ENCODE peak calls at places on chromosome 15, in seven cellular contexts. One of them, this sample, is unnamed. For H3K4me1, the result is how much of the 10 kb centered on the place peaks cover.

GRCh38 chr15:85750319-85750806 is 44.4 kb downstream of the KLHL25 start:
- DNase-seq in breast epithelium: peak
- DNase-seq in ovary: peak
- DNase-seq in H9: peak
- DNase-seq in uterus: peak
- DNase-seq in endothelial cell of umbilical vein: no peak
- DNase-seq in HepG2: no peak
- DNase-seq in this sample: peak

GRCh38 chr15:34360298-34360697 is 6.7 kb downstream of the LPCAT4 start:
- DNase-seq in breast epithelium: no peak
- DNase-seq in ovary: no peak
- DNase-seq in H9: no peak
- DNase-seq in uterus: no peak
- DNase-seq in endothelial cell of umbilical vein: no peak
- DNase-seq in HepG2: no peak
- DNase-seq in this sample: no peak

GRCh38 chr15:25900901-25901300 is 37.8 kb upstream of the ATP10A start:
- DNase-seq in breast epithelium: no peak
- DNase-seq in ovary: no peak
- DNase-seq in H9: no peak
- DNase-seq in uterus: no peak
- DNase-seq in endothelial cell of umbilical vein: no peak
- DNase-seq in HepG2: no peak
- DNase-seq in this sample: peak

GRCh38 chr15:94125131-94125530 is 106.2 kb upstream of the MCTP2 start:
- DNase-seq in breast epithelium: no peak
- DNase-seq in ovary: no peak
- DNase-seq in H9: no peak
- DNase-seq in uterus: no peak
- DNase-seq in endothelial cell of umbilical vein: no peak
- DNase-seq in HepG2: no peak
- DNase-seq in this sample: no peak

GRCh38 chr15:66891776-66892175 is 173.6 kb upstream of the SMAD3 start:
- DNase-seq in breast epithelium: no peak
- DNase-seq in ovary: no peak
- DNase-seq in H9: no peak
- DNase-seq in uterus: no peak
- DNase-seq in endothelial cell of umbilical vein: no peak
- DNase-seq in HepG2: no peak
- DNase-seq in this sample: no peak

GRCh38 chr15:66291816-66292215 is 1.6 kb upstream of the DIS3L start:
- DNase-seq in breast epithelium: no peak
- DNase-seq in ovary: no peak
- DNase-seq in H9: no peak
- DNase-seq in uterus: no peak
- DNase-seq in endothelial cell of umbilical vein: no peak
- DNase-seq in HepG2: no peak
- DNase-seq in this sample: no peak

GRCh38 chr15:89672221-89673161 is 6.7 kb downstream of the PLIN1 start:
- DNase-seq in breast epithelium: no peak
- DNase-seq in ovary: no peak
- DNase-seq in H9: peak
- DNase-seq in uterus: no peak
- DNase-seq in endothelial cell of umbilical vein: no peak
- DNase-seq in HepG2: no peak
- DNase-seq in this sample: no peak

GRCh38 chr15:31221936-31222515 is 104.6 kb upstream of the KLF13 start:
- DNase-seq in breast epithelium: no peak
- DNase-seq in ovary: no peak
- DNase-seq in H9: peak
- DNase-seq in uterus: no peak
- DNase-seq in endothelial cell of umbilical vein: no peak
- DNase-seq in HepG2: no peak
- DNase-seq in this sample: no peak

GRCh38 chr15:45429974-45430792 is 51.8 kb upstream of the GATM start:
- DNase-seq in breast epithelium: peak
- DNase-seq in ovary: peak
- DNase-seq in H9: peak
- DNase-seq in uterus: peak
- DNase-seq in endothelial cell of umbilical vein: peak
- DNase-seq in HepG2: peak
- DNase-seq in this sample: peak

GRCh38 chr15:68318008-68318835 is 40.7 kb downstream of the FEM1B start:
- DNase-seq in breast epithelium: peak
- DNase-seq in ovary: peak
- DNase-seq in H9: no peak
- DNase-seq in uterus: peak
- DNase-seq in endothelial cell of umbilical vein: no peak
- DNase-seq in HepG2: no peak
- DNase-seq in this sample: no peak

GRCh38 chr15:78070049-78070698 is 7.3 kb downstream of the TBC1D2B start:
- DNase-seq in breast epithelium: no peak
- DNase-seq in ovary: no peak
- DNase-seq in H9: no peak
- DNase-seq in uterus: no peak
- DNase-seq in endothelial cell of umbilical vein: peak
- DNase-seq in HepG2: no peak
- DNase-seq in this sample: no peak

GRCh38 chr15:65342493-65342892 is 35.3 kb downstream of the IGDCC3 start:
- DNase-seq in breast epithelium: no peak
- DNase-seq in ovary: no peak
- DNase-seq in H9: no peak
- DNase-seq in uterus: no peak
- DNase-seq in endothelial cell of umbilical vein: no peak
- DNase-seq in HepG2: no peak
- DNase-seq in this sample: no peak

GRCh38 chr15:74749832-74750231 is 1.2 kb downstream of the CYP1A2 start:
- DNase-seq in breast epithelium: no peak
- DNase-seq in ovary: no peak
- DNase-seq in H9: no peak
- DNase-seq in uterus: no peak
- DNase-seq in endothelial cell of umbilical vein: no peak
- DNase-seq in HepG2: no peak
- DNase-seq in this sample: no peak

GRCh38 chr15:28890711-28891495 is 5.1 kb downstream of the APBA2 start:
- DNase-seq in breast epithelium: no peak
- DNase-seq in ovary: no peak
- DNase-seq in H9: no peak
- DNase-seq in uterus: no peak
- DNase-seq in endothelial cell of umbilical vein: no peak
- DNase-seq in HepG2: no peak
- DNase-seq in this sample: no peak

GRCh38 chr15:37058316-37058985 is 41.9 kb downstream of the MEIS2 start:
- DNase-seq in breast epithelium: no peak
- DNase-seq in ovary: no peak
- DNase-seq in H9: no peak
- DNase-seq in uterus: no peak
- DNase-seq in endothelial cell of umbilical vein: peak
- DNase-seq in HepG2: peak
- DNase-seq in this sample: no peak

GRCh38 chr15:75928680-75929608 is 25.3 kb downstream of the FBXO22 start:
- DNase-seq in breast epithelium: no peak
- DNase-seq in ovary: no peak
- DNase-seq in H9: peak
- DNase-seq in uterus: no peak
- DNase-seq in endothelial cell of umbilical vein: no peak
- DNase-seq in HepG2: peak
- DNase-seq in this sample: no peak

GRCh38 chr15:45199136-45199810 is 11.5 kb upstream of the SHF start:
- DNase-seq in breast epithelium: no peak
- DNase-seq in ovary: no peak
- DNase-seq in H9: peak
- DNase-seq in uterus: no peak
- DNase-seq in endothelial cell of umbilical vein: peak
- DNase-seq in HepG2: peak
- DNase-seq in this sample: no peak

GRCh38 chr15:71237456-71238188 is 122.4 kb downstream of the THSD4 start:
- DNase-seq in breast epithelium: no peak
- DNase-seq in ovary: peak
- DNase-seq in H9: no peak
- DNase-seq in uterus: peak
- DNase-seq in endothelial cell of umbilical vein: peak
- DNase-seq in HepG2: peak
- DNase-seq in this sample: no peak
- H3K4me1 ChIP-seq in breast epithelium: under half
- H3K4me1 ChIP-seq in ovary: under half
- H3K4me1 ChIP-seq in H9: under half
- H3K4me1 ChIP-seq in uterus: under half
- H3K4me1 ChIP-seq in endothelial cell of umbilical vein: under half
- H3K4me1 ChIP-seq in HepG2: under half
- H3K4me1 ChIP-seq in this sample: under half

GRCh38 chr15:101175396-101175795 is 76.5 kb downstream of the CHSY1 start:
- DNase-seq in breast epithelium: no peak
- DNase-seq in ovary: no peak
- DNase-seq in H9: no peak
- DNase-seq in uterus: no peak
- DNase-seq in endothelial cell of umbilical vein: no peak
- DNase-seq in HepG2: no peak
- DNase-seq in this sample: no peak
- H3K27ac ChIP-seq in breast epithelium: no peak
- H3K27ac ChIP-seq in ovary: no peak
- H3K27ac ChIP-seq in H9: no peak
- H3K27ac ChIP-seq in uterus: no peak
- H3K27ac ChIP-seq in endothelial cell of umbilical vein: no peak
- H3K27ac ChIP-seq in HepG2: no peak
- H3K27ac ChIP-seq in this sample: no peak

GRCh38 chr15:88655103-88655553 is 16.3 kb downstream of the ISG20 start:
- DNase-seq in breast epithelium: no peak
- DNase-seq in ovary: no peak
- DNase-seq in H9: no peak
- DNase-seq in uterus: no peak
- DNase-seq in endothelial cell of umbilical vein: no peak
- DNase-seq in HepG2: no peak
- DNase-seq in this sample: no peak

GRCh38 chr15:88655780-88656488 is 17.1 kb downstream of the ISG20 start:
- DNase-seq in breast epithelium: no peak
- DNase-seq in ovary: no peak
- DNase-seq in H9: no peak
- DNase-seq in uterus: no peak
- DNase-seq in endothelial cell of umbilical vein: no peak
- DNase-seq in HepG2: no peak
- DNase-seq in this sample: no peak

GRCh38 chr15:88652456-88653199 is 13.8 kb downstream of the ISG20 start:
- DNase-seq in breast epithelium: no peak
- DNase-seq in ovary: no peak
- DNase-seq in H9: no peak
- DNase-seq in uterus: no peak
- DNase-seq in endothelial cell of umbilical vein: peak
- DNase-seq in HepG2: no peak
- DNase-seq in this sample: no peak

GRCh38 chr15:88653200-88654064 is 14.6 kb downstream of the ISG20 start:
- DNase-seq in breast epithelium: no peak
- DNase-seq in ovary: no peak
- DNase-seq in H9: no peak
- DNase-seq in uterus: no peak
- DNase-seq in endothelial cell of umbilical vein: no peak
- DNase-seq in HepG2: no peak
- DNase-seq in this sample: no peak

DNA sequence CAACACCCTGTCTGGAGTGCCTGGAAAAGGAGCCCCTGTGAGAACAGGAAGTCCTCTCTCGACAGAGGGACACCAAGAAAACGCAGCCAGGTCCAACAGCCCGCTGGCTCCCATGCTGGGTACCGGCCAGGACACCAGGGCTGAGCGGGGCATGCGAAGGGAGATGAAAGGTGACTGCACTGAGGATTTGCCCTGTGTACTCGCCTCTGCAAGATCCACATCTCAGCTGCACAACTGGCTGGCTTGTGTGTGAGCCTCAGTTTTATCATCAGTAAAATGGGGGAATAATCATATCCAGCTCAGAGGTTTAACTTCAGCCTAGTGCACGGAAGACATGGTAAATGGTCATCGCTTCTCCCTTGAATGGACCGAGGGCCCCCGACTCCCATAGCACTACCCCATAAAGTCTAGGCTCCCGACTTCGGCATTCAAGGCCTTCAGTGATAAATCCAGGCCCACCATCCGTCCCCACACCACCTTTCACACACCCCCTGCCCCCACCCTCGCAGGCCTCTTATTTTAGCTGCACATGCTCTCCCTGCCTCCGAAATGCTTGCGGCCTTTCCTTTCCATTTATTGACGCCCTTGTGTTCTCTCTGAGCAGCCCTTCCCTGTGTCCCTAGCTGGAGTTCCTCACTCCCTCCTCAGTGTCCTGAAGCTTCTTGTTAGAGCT is 15.8 kb downstream of the ISG20 start:
- DNase-seq in breast epithelium: no peak
- DNase-seq in ovary: no peak
- DNase-seq in H9: no peak
- DNase-seq in uterus: no peak
- DNase-seq in endothelial cell of umbilical vein: no peak
- DNase-seq in HepG2: no peak
- DNase-seq in this sample: no peak
- H3K4me1 ChIP-seq in breast epithelium: under half
- H3K4me1 ChIP-seq in ovary: under half
- H3K4me1 ChIP-seq in H9: under half
- H3K4me1 ChIP-seq in uterus: under half
- H3K4me1 ChIP-seq in endothelial cell of umbilical vein: under half
- H3K4me1 ChIP-seq in HepG2: under half
- H3K4me1 ChIP-seq in this sample: under half

GRCh38 chr15:90866800-90867199 is 1.6 kb upstream of the FURIN start:
- DNase-seq in breast epithelium: no peak
- DNase-seq in ovary: no peak
- DNase-seq in H9: no peak
- DNase-seq in uterus: no peak
- DNase-seq in endothelial cell of umbilical vein: no peak
- DNase-seq in HepG2: no peak
- DNase-seq in this sample: no peak

GRCh38 chr15:90866161-90866715 is 2.1 kb upstream of the FURIN start:
- DNase-seq in breast epithelium: no peak
- DNase-seq in ovary: no peak
- DNase-seq in H9: peak
- DNase-seq in uterus: no peak
- DNase-seq in endothelial cell of umbilical vein: no peak
- DNase-seq in HepG2: no peak
- DNase-seq in this sample: no peak

GRCh38 chr15:90864507-90864906 is 3.9 kb upstream of the FURIN start:
- DNase-seq in breast epithelium: no peak
- DNase-seq in ovary: no peak
- DNase-seq in H9: peak
- DNase-seq in uterus: no peak
- DNase-seq in endothelial cell of umbilical vein: no peak
- DNase-seq in HepG2: no peak
- DNase-seq in this sample: no peak

GRCh38 chr15:90863987-90864386 is 4.4 kb upstream of the FURIN start:
- DNase-seq in breast epithelium: no peak
- DNase-seq in ovary: no peak
- DNase-seq in H9: no peak
- DNase-seq in uterus: no peak
- DNase-seq in endothelial cell of umbilical vein: no peak
- DNase-seq in HepG2: no peak
- DNase-seq in this sample: no peak

DNA sequence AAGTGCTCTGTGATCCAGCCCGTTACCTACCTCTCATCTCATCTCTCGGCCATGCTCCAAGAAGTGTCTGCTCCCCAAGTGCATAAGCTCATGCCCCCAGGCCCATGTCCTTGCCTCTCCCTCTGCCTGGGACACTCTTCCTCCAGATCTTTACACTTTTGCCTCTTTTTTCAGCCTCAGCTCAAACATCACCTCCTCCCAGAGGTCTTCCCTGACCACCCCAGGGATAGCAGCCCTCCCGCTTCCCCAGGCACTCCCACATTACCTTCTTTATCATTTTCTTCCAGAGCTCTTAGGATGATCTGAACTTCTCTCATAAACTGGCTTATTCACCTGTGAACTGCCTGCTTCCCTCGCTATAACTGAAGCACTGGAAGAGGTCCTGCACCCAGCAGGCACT is 2.7 kb upstream of the FURIN start:
- DNase-seq in breast epithelium: no peak
- DNase-seq in ovary: no peak
- DNase-seq in H9: no peak
- DNase-seq in uterus: no peak
- DNase-seq in endothelial cell of umbilical vein: no peak
- DNase-seq in HepG2: no peak
- DNase-seq in this sample: no peak
- H3K27ac ChIP-seq in breast epithelium: no peak
- H3K27ac ChIP-seq in ovary: no peak
- H3K27ac ChIP-seq in H9: no peak
- H3K27ac ChIP-seq in uterus: no peak
- H3K27ac ChIP-seq in endothelial cell of umbilical vein: no peak
- H3K27ac ChIP-seq in HepG2: no peak
- H3K27ac ChIP-seq in this sample: no peak

This sample was measured in psoas muscle.